ENCODE peak calls at places on chromosomes 13 and 19, in five cellular contexts. One of them, this sample, is unnamed.

GRCh38 chr19:16778796-16779411 is 50.3 kb upstream of the SIN3B start:
- DNase-seq in GM12891: peak; percentile 47
- DNase-seq in lower leg skin: no peak
- DNase-seq in adrenal gland: peak; percentile 66
- DNase-seq in body of pancreas: peak; percentile 20
- DNase-seq in this sample: no peak

GRCh38 chr19:4647676-4648644 is 8.6 kb downstream of the TNFAIP8L1 start:
- DNase-seq in adrenal gland: peak; percentile 45
- DNase-seq in lower leg skin: no peak
- DNase-seq in GM12891: no peak
- DNase-seq in body of pancreas: peak; percentile 21
- DNase-seq in this sample: no peak

GRCh38 chr19:51473009-51473707 is 5.2 kb upstream of the CEACAM18 start:
- DNase-seq in adrenal gland: peak; percentile 79
- DNase-seq in body of pancreas: peak; percentile 83
- DNase-seq in GM12891: peak; percentile 52
- DNase-seq in lower leg skin: peak; percentile 94
- DNase-seq in this sample: no peak

GRCh38 chr13:44184740-44185139 is 188.9 kb upstream of the SERP2 start:
- DNase-seq in body of pancreas: no peak
- DNase-seq in GM12891: no peak
- DNase-seq in lower leg skin: no peak
- DNase-seq in adrenal gland: no peak
- DNase-seq in this sample: no peak

GRCh38 chr19:35585844-35586243 is at the start of gene PMIS2:
- DNase-seq in body of pancreas: peak; percentile 30
- DNase-seq in lower leg skin: no peak
- DNase-seq in GM12891: no peak
- DNase-seq in adrenal gland: peak; percentile 36
- DNase-seq in this sample: no peak

GRCh38 chr13:107883561-107884175 is 331.7 kb downstream of the LIG4 start:
- DNase-seq in lower leg skin: no peak
- DNase-seq in adrenal gland: no peak
- DNase-seq in GM12891: no peak
- DNase-seq in body of pancreas: peak; percentile 16
- DNase-seq in this sample: no peak

GRCh38 chr19:46737761-46738171 is 8.1 kb upstream of the FKRP start:
- DNase-seq in GM12891: no peak
- DNase-seq in adrenal gland: no peak
- DNase-seq in lower leg skin: no peak
- DNase-seq in body of pancreas: no peak
- DNase-seq in this sample: no peak

GRCh38 chr19:4543856-4544647 is 4.2 kb upstream of the LRG1 start:
- DNase-seq in GM12891: no peak
- DNase-seq in lower leg skin: no peak
- DNase-seq in adrenal gland: peak; percentile 9
- DNase-seq in body of pancreas: no peak
- DNase-seq in this sample: no peak

GRCh38 chr13:28822801-28823200 is 2.7 kb downstream of the MTUS2 start:
- DNase-seq in body of pancreas: no peak
- DNase-seq in lower leg skin: no peak
- DNase-seq in adrenal gland: no peak
- DNase-seq in GM12891: no peak
- DNase-seq in this sample: no peak

GRCh38 chr13:21637296-21637695 is 33.3 kb upstream of the MICU2 start:
- DNase-seq in body of pancreas: peak; percentile 6
- DNase-seq in lower leg skin: no peak
- DNase-seq in adrenal gland: peak; percentile 53
- DNase-seq in GM12891: no peak
- DNase-seq in this sample: no peak

GRCh38 chr13:78298657-78299056 is 304.7 kb downstream of the POU4F1 start:
- DNase-seq in body of pancreas: no peak
- DNase-seq in adrenal gland: no peak
- DNase-seq in lower leg skin: no peak
- DNase-seq in GM12891: no peak
- DNase-seq in this sample: no peak

GRCh38 chr19:32647361-32647760 is 27.6 kb downstream of the ANKRD27 start:
- DNase-seq in GM12891: no peak
- DNase-seq in adrenal gland: no peak
- DNase-seq in lower leg skin: no peak
- DNase-seq in body of pancreas: no peak
- DNase-seq in this sample: no peak

GRCh38 chr13:94249512-94249911 is 230.0 kb downstream of the DCT start:
- DNase-seq in body of pancreas: no peak
- DNase-seq in lower leg skin: no peak
- DNase-seq in adrenal gland: no peak
- DNase-seq in GM12891: no peak
- DNase-seq in this sample: no peak

GRCh38 chr19:1230585-1231489 is 7.0 kb downstream of the CBARP start:
- DNase-seq in adrenal gland: no peak
- DNase-seq in GM12891: no peak
- DNase-seq in body of pancreas: no peak
- DNase-seq in lower leg skin: no peak
- DNase-seq in this sample: no peak

GRCh38 chr13:106548064-106548696 is 12.7 kb upstream of the EFNB2 start:
- DNase-seq in body of pancreas: no peak
- DNase-seq in lower leg skin: no peak
- DNase-seq in adrenal gland: no peak
- DNase-seq in GM12891: no peak
- DNase-seq in this sample: no peak

GRCh38 chr13:43981091-43981490 is 101.4 kb downstream of the LACC1 start:
- DNase-seq in adrenal gland: no peak
- DNase-seq in body of pancreas: no peak
- DNase-seq in lower leg skin: no peak
- DNase-seq in GM12891: no peak
- DNase-seq in this sample: no peak

GRCh38 chr13:41978007-41978406 is 17.1 kb upstream of the VWA8 start:
- DNase-seq in adrenal gland: no peak
- DNase-seq in body of pancreas: no peak
- DNase-seq in GM12891: no peak
- DNase-seq in lower leg skin: no peak
- DNase-seq in this sample: no peak

GRCh38 chr19:47176627-47177090 is 46.0 kb downstream of the SAE1 start:
- DNase-seq in GM12891: no peak
- DNase-seq in adrenal gland: no peak
- DNase-seq in lower leg skin: no peak
- DNase-seq in body of pancreas: no peak
- DNase-seq in this sample: no peak

GRCh38 chr13:42832341-42833153 is 51.2 kb downstream of the FAM216B start:
- DNase-seq in body of pancreas: peak; percentile 6
- DNase-seq in GM12891: no peak
- DNase-seq in adrenal gland: peak; percentile 7
- DNase-seq in lower leg skin: no peak
- DNase-seq in this sample: no peak

GRCh38 chr13:110329798-110330461 is 22.8 kb downstream of the COL4A2 start:
- DNase-seq in GM12891: no peak
- DNase-seq in lower leg skin: no peak
- DNase-seq in body of pancreas: no peak
- DNase-seq in adrenal gland: no peak
- DNase-seq in this sample: no peak
- TF ChIP-seq POLR2A in GM12891: no peak
- TF ChIP-seq POLR2A in lower leg skin: no peak
- TF ChIP-seq POLR2A in body of pancreas: no peak
- TF ChIP-seq POLR2A in adrenal gland: no peak
- TF ChIP-seq POLR2A in this sample: no peak

DNA sequence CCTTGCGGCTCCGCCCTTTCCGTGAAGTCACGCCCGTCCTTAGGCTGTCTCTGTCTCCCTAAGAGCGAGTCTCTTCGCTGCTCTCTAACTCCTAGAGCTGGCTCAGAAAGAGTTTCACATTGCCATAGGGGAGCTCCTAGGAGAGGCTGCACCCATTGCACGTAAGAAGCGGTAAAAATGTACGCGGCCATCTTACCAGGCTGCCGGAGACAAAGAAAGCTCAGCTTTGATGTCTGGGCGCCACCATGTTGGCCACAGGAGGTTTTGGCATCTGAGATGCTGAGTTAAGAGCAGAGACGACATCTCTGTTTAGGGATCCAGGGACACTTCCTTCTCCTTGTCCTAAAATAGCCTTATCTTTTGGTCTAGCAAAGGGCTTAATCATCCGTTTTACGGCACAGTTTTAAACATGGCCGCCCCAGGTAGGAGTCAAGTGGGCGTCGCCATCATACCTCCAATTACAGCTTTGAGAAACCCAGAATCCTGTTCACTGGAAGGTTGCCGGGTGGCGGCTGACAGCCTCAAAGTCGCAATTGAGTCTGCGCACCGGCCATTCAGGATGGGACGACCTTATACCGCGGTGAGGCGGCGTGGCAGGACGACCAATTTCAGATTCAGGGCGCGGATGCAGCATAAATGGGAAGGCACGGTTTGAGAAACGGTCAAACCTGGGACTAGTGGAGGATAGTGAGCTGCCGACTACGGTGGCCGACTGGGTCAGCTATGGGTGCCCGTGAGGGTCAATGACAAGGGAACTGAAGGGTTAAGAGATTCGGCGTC is at the start of gene ZNF793:
- DNase-seq in adrenal gland: peak; percentile 90
- DNase-seq in lower leg skin: peak; percentile 92
- DNase-seq in body of pancreas: peak; percentile 83
- DNase-seq in GM12891: no peak
- DNase-seq in this sample: no peak
- TF ChIP-seq POLR2A in adrenal gland: peak; percentile 51
- TF ChIP-seq POLR2A in lower leg skin: no peak
- TF ChIP-seq POLR2A in body of pancreas: peak; percentile 48
- TF ChIP-seq POLR2A in GM12891: peak; percentile 65
- TF ChIP-seq POLR2A in this sample: no peak

GRCh38 chr19:38674388-38675133 is 27.1 kb downstream of the ACTN4 start:
- DNase-seq in body of pancreas: no peak
- DNase-seq in adrenal gland: peak; percentile 85
- DNase-seq in lower leg skin: no peak
- DNase-seq in GM12891: no peak
- DNase-seq in this sample: no peak
- TF ChIP-seq POLR2A in body of pancreas: no peak
- TF ChIP-seq POLR2A in adrenal gland: peak; percentile 62
- TF ChIP-seq POLR2A in lower leg skin: no peak
- TF ChIP-seq POLR2A in GM12891: no peak
- TF ChIP-seq POLR2A in this sample: no peak

GRCh38 chr19:58451358-58452101 is at the start of gene ZNF324B:
- DNase-seq in adrenal gland: peak; percentile 97
- DNase-seq in GM12891: peak; percentile 97
- DNase-seq in lower leg skin: peak; percentile 99
- DNase-seq in body of pancreas: peak; percentile 99
- DNase-seq in this sample: no peak
- TF ChIP-seq POLR2A in adrenal gland: peak; percentile 49
- TF ChIP-seq POLR2A in GM12891: peak; percentile 45
- TF ChIP-seq POLR2A in lower leg skin: no peak
- TF ChIP-seq POLR2A in body of pancreas: peak; percentile 67
- TF ChIP-seq POLR2A in this sample: no peak

DNA sequence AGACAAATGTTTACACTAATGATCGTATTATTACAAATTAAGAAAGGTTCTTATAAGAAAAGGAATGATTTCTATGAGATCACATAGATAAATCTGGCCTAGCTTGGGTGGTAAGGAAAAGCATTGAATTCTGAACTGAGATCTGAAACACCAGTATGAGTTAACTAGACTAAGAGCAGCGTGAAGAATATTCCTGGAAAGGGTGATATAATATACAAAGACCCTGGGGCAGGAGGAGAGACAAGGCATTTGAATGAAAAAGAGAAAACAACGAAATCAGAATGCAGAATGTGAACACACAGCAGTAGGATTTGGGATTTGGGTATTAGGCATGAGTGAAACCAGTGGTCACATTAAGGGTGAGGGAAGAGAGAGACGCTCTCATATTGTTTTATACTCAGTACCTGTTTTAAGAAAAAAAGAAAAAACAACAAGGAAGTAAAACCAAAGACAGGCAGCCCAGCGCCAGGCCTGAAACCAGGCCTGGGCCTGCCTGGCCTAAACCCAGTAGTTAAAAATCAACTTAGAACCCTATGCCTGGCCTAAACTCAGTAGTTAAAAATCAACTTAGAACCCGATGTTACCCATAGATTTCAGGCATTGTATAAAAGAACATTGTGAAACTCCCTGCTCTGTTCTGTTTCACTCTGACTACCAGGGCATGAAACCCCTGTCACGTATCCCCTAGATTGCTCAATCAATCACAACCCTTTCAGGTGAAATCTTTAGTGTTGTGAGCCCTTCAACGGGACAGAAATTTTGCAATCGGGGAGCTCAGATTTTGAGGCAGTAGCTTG is 287.1 kb downstream of the ITGBL1 start:
- DNase-seq in body of pancreas: peak; percentile 5
- DNase-seq in adrenal gland: no peak
- DNase-seq in lower leg skin: no peak
- DNase-seq in GM12891: no peak
- DNase-seq in this sample: no peak
- TF ChIP-seq POLR2A in body of pancreas: no peak
- TF ChIP-seq POLR2A in adrenal gland: no peak
- TF ChIP-seq POLR2A in lower leg skin: no peak
- TF ChIP-seq POLR2A in GM12891: no peak
- TF ChIP-seq POLR2A in this sample: no peak

GRCh38 chr19:54456423-54457373 is 6.9 kb downstream of the LENG9 start:
- DNase-seq in body of pancreas: no peak
- DNase-seq in adrenal gland: no peak
- DNase-seq in lower leg skin: peak; percentile 80
- DNase-seq in GM12891: no peak
- DNase-seq in this sample: no peak
- TF ChIP-seq POLR2A in body of pancreas: no peak
- TF ChIP-seq POLR2A in adrenal gland: no peak
- TF ChIP-seq POLR2A in lower leg skin: no peak
- TF ChIP-seq POLR2A in GM12891: no peak
- TF ChIP-seq POLR2A in this sample: no peak